ENCODE peak calls at places on chromosomes 13 and 19, in four cellular contexts. One of them, this sample, is unnamed.
A peak's percentile ranks its signal among the peaks of the same experiment; 100 is the strongest.

GRCh38 chr13:84431646-84432045 is 549.4 kb upstream of the SLITRK1 start:
- DNase-seq in IMR-90: peak; percentile 66
- DNase-seq in hepatocyte: no peak
- DNase-seq in suprapubic skin: no peak
- DNase-seq in this sample: no peak

GRCh38 chr13:106561551-106562170 is 6.3 kb downstream of the ARGLU1 start:
- DNase-seq in IMR-90: peak; percentile 53
- DNase-seq in hepatocyte: peak; percentile 27
- DNase-seq in suprapubic skin: no peak
- DNase-seq in this sample: peak; percentile 12

GRCh38 chr13:96460571-96460970 is 370.7 kb downstream of the HS6ST3 start:
- DNase-seq in IMR-90: no peak
- DNase-seq in hepatocyte: peak; percentile 6
- DNase-seq in suprapubic skin: no peak
- DNase-seq in this sample: no peak

GRCh38 chr13:76759877-76760276 is 126.3 kb downstream of the KCTD12 start:
- DNase-seq in IMR-90: peak; percentile 18
- DNase-seq in hepatocyte: no peak
- DNase-seq in suprapubic skin: no peak
- DNase-seq in this sample: no peak

GRCh38 chr19:13430790-13431582 is 75.3 kb downstream of the CACNA1A start:
- DNase-seq in IMR-90: peak; percentile 42
- DNase-seq in hepatocyte: peak; percentile 51
- DNase-seq in suprapubic skin: no peak
- DNase-seq in this sample: peak; percentile 22

GRCh38 chr19:2474232-2475017 is 1.5 kb upstream of the GADD45B start:
- DNase-seq in IMR-90: peak; percentile 87
- DNase-seq in hepatocyte: peak; percentile 96
- DNase-seq in suprapubic skin: peak; percentile 93
- DNase-seq in this sample: peak; percentile 83

GRCh38 chr19:50490411-50490811 is 13.8 kb upstream of the GARIN5A start:
- DNase-seq in IMR-90: no peak
- DNase-seq in hepatocyte: no peak
- DNase-seq in suprapubic skin: no peak
- DNase-seq in this sample: no peak

GRCh38 chr13:113926301-113926761 is 47.5 kb downstream of the C13orf46 start:
- DNase-seq in IMR-90: peak; percentile 60
- DNase-seq in hepatocyte: no peak
- DNase-seq in suprapubic skin: peak; percentile 80
- DNase-seq in this sample: no peak

GRCh38 chr13:85230754-85231153 is 568.5 kb downstream of the SLITRK6 start:
- DNase-seq in IMR-90: peak; percentile 72
- DNase-seq in hepatocyte: no peak
- DNase-seq in suprapubic skin: no peak
- DNase-seq in this sample: no peak

DNA sequence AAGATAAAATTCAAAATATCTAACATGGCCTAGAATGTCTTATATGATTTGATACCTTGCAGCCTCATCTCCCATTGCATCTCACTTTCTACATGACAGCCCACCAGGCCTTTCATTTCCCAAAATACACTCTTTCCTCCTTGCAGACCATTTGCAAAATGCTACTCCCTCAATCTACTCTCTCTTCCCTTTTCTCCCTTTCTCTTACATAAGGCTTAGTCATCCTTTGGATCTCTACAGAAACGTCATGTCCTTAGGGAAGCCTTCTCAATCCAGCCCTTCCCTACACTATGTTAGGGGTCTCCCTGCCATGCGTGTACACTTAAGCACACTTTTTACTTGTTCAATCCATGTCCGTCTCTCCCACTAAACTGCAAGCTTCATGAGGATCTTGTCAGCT is 11.8 kb upstream of the WBP4 start:
- DNase-seq in IMR-90: no peak
- DNase-seq in hepatocyte: no peak
- DNase-seq in suprapubic skin: no peak
- DNase-seq in this sample: no peak
- H3K9me3 ChIP-seq in IMR-90: no peaks in the 10 kb centered on the region
- H3K9me3 ChIP-seq in hepatocyte: no peaks in the 10 kb centered on the region
- H3K9me3 ChIP-seq in suprapubic skin: no peaks in the 10 kb centered on the region
- H3K9me3 ChIP-seq in this sample: no peaks in the 10 kb centered on the region

GRCh38 chr19:34960940-34961679 is 2.9 kb downstream of the ZNF792 start:
- DNase-seq in IMR-90: no peak
- DNase-seq in hepatocyte: no peak
- DNase-seq in suprapubic skin: no peak
- DNase-seq in this sample: no peak
- H3K9me3 ChIP-seq in IMR-90: peaks cover 41% of the 10 kb centered on the region
- H3K9me3 ChIP-seq in hepatocyte: peaks cover 37% of the 10 kb centered on the region
- H3K9me3 ChIP-seq in suprapubic skin: peaks cover 29% of the 10 kb centered on the region
- H3K9me3 ChIP-seq in this sample: peaks cover 50% of the 10 kb centered on the region

DNA sequence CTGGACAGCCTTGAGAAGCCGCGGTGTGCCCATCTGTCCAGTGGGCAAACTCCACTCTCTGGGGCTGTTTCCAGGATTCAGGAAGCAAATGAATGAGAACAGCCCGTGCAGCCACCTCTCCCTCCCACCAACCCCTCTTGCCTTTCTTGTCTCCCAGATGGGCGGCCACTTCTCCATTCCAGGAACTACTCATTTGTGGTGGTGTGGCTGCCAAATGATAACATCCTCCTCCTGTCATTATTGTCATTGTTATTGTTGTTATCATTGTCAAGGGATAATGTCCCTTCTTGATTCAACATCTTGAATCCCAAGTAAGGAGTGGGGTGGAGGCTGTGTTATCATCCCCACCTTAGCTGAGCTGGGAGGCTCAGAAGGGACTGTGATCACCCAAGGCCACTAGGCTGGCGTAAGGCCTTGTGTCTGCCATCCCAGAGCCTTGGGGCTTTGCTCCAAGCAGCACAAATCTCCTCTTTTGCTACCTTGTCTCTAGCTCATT is 1.6 kb downstream of the DNM2 start:
- DNase-seq in IMR-90: no peak
- DNase-seq in hepatocyte: no peak
- DNase-seq in suprapubic skin: no peak
- DNase-seq in this sample: no peak
- H3K9me3 ChIP-seq in IMR-90: no peaks in the 10 kb centered on the region
- H3K9me3 ChIP-seq in hepatocyte: no peaks in the 10 kb centered on the region
- H3K9me3 ChIP-seq in suprapubic skin: no peaks in the 10 kb centered on the region
- H3K9me3 ChIP-seq in this sample: no peaks in the 10 kb centered on the region

GRCh38 chr19:57512845-57513244 is 13.1 kb downstream of the ZNF773 start:
- DNase-seq in IMR-90: peak; percentile 34
- DNase-seq in hepatocyte: no peak
- DNase-seq in suprapubic skin: no peak
- DNase-seq in this sample: no peak

GRCh38 chr19:57511484-57511883 is 11.7 kb downstream of the ZNF773 start:
- DNase-seq in IMR-90: no peak
- DNase-seq in hepatocyte: no peak
- DNase-seq in suprapubic skin: no peak
- DNase-seq in this sample: no peak

GRCh38 chr19:57515218-57515617 is 11.9 kb upstream of the ZNF549 start:
- DNase-seq in IMR-90: no peak
- DNase-seq in hepatocyte: no peak
- DNase-seq in suprapubic skin: no peak
- DNase-seq in this sample: no peak
- H3K9me3 ChIP-seq in IMR-90: peaks cover 27% of the 10 kb centered on the region
- H3K9me3 ChIP-seq in hepatocyte: peaks cover 21% of the 10 kb centered on the region
- H3K9me3 ChIP-seq in suprapubic skin: peaks cover 41% of the 10 kb centered on the region
- H3K9me3 ChIP-seq in this sample: peaks cover 23% of the 10 kb centered on the region

DNA sequence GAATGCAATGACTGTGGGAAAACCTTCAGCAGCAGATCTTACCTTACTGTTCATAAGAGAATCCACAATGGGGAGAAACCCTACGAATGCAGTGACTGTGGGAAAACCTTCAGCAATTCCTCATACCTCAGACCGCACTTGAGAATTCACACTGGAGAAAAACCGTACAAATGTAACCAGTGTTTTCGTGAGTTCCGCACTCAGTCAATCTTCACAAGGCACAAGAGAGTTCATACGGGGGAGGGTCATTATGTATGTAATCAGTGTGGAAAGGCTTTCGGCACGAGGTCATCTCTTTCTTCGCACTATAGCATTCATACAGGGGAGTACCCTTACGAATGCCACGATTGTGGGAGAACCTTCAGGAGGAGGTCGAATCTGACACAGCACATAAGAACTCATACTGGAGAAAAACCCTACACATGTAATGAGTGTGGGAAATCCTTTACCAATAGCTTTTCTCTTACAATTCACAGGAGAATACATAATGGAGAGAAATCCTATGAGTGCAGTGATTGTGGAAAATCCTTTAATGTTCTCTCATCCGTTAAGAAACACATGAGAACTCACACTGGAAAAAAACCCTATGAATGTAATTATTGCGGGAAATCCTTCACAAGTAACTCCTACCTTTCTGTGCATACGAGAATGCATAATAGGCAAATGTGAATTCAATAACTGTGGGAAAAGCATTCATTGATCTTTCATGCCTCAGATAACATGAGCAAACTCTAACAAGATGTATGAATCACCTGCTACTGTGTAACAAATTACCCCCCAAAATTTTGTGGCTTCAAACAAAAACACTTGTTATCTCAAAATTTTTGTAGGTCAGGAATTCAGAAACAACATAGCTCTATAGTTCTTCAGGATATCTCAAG is 13.8 kb downstream of the ZNF557 start:
- DNase-seq in IMR-90: peak; percentile 38
- DNase-seq in hepatocyte: no peak
- DNase-seq in suprapubic skin: no peak
- DNase-seq in this sample: no peak
- H3K9me3 ChIP-seq in IMR-90: peaks cover 89% of the 10 kb centered on the region
- H3K9me3 ChIP-seq in hepatocyte: peaks cover 72% of the 10 kb centered on the region
- H3K9me3 ChIP-seq in suprapubic skin: peaks cover 85% of the 10 kb centered on the region
- H3K9me3 ChIP-seq in this sample: peaks cover 73% of the 10 kb centered on the region

GRCh38 chr19:11673608-11674041 is 65.1 kb downstream of the ZNF823 start:
- DNase-seq in IMR-90: peak; percentile 55
- DNase-seq in hepatocyte: peak; percentile 81
- DNase-seq in suprapubic skin: no peak
- DNase-seq in this sample: no peak
- H3K9me3 ChIP-seq in IMR-90: peaks cover 3% of the 10 kb centered on the region
- H3K9me3 ChIP-seq in hepatocyte: no peaks in the 10 kb centered on the region
- H3K9me3 ChIP-seq in suprapubic skin: peaks cover 6% of the 10 kb centered on the region
- H3K9me3 ChIP-seq in this sample: no peaks in the 10 kb centered on the region